ENCODE peak calls at places on chromosome 1, in four cellular contexts. One of them, this sample, is unnamed.

GRCh38 chr1:234775477-234776246 is 165.7 kb upstream of the IRF2BP2 start:
- DNase-seq in putamen: no peak
- DNase-seq in endothelial cell: no peak
- DNase-seq in substantia nigra: no peak
- DNase-seq in this sample: no peak

GRCh38 chr1:107004421-107004820 is 52.1 kb upstream of the PRMT6 start:
- DNase-seq in putamen: no peak
- DNase-seq in endothelial cell: no peak
- DNase-seq in substantia nigra: no peak
- DNase-seq in this sample: no peak

GRCh38 chr1:211420845-211421454 is 71.0 kb downstream of the RD3 start:
- DNase-seq in putamen: no peak
- DNase-seq in endothelial cell: no peak
- DNase-seq in substantia nigra: no peak
- DNase-seq in this sample: no peak

GRCh38 chr1:10528066-10529014 is 53.6 kb downstream of the PEX14 start:
- DNase-seq in putamen: no peak
- DNase-seq in endothelial cell: no peak
- DNase-seq in substantia nigra: no peak
- DNase-seq in this sample: peak

GRCh38 chr1:201506092-201506491 is 831 bp downstream of the CSRP1 start:
- DNase-seq in putamen: no peak
- DNase-seq in endothelial cell: no peak
- DNase-seq in substantia nigra: no peak
- DNase-seq in this sample: no peak

GRCh38 chr1:47317841-47318240 is 3.9 kb upstream of the STIL start:
- DNase-seq in putamen: no peak
- DNase-seq in endothelial cell: no peak
- DNase-seq in substantia nigra: no peak
- DNase-seq in this sample: no peak

GRCh38 chr1:85465099-85465790 is at the start of gene DDAH1:
- DNase-seq in putamen: peak
- DNase-seq in endothelial cell: peak
- DNase-seq in substantia nigra: peak
- DNase-seq in this sample: peak

GRCh38 chr1:4690951-4691675 is 36.7 kb downstream of the AJAP1 start:
- DNase-seq in putamen: no peak
- DNase-seq in endothelial cell: no peak
- DNase-seq in substantia nigra: no peak
- DNase-seq in this sample: no peak

GRCh38 chr1:101105877-101106276 is 80.3 kb upstream of the DPH5 start:
- DNase-seq in putamen: no peak
- DNase-seq in endothelial cell: no peak
- DNase-seq in substantia nigra: no peak
- DNase-seq in this sample: no peak

GRCh38 chr1:56330400-56331026 is 248.8 kb downstream of the PLPP3 start:
- DNase-seq in putamen: no peak
- DNase-seq in endothelial cell: no peak
- DNase-seq in substantia nigra: no peak
- DNase-seq in this sample: no peak

GRCh38 chr1:198669023-198669698 is 30.3 kb downstream of the PTPRC start:
- DNase-seq in putamen: no peak
- DNase-seq in endothelial cell: no peak
- DNase-seq in substantia nigra: no peak
- DNase-seq in this sample: no peak

GRCh38 chr1:32200226-32201010 is at the start of gene CCDC28B:
- DNase-seq in putamen: peak
- DNase-seq in endothelial cell: peak
- DNase-seq in substantia nigra: peak
- DNase-seq in this sample: peak

GRCh38 chr1:37673920-37674319 is 18.4 kb upstream of the CDCA8 start:
- DNase-seq in putamen: no peak
- DNase-seq in endothelial cell: no peak
- DNase-seq in substantia nigra: no peak
- DNase-seq in this sample: no peak

GRCh38 chr1:89939059-89939570 is 55.8 kb upstream of the ZNF326 start:
- DNase-seq in putamen: peak
- DNase-seq in endothelial cell: no peak
- DNase-seq in substantia nigra: peak
- DNase-seq in this sample: no peak

GRCh38 chr1:226607821-226608220 is 59.3 kb downstream of the STUM start:
- DNase-seq in putamen: no peak
- DNase-seq in endothelial cell: no peak
- DNase-seq in substantia nigra: no peak
- DNase-seq in this sample: no peak

GRCh38 chr1:32780005-32780404 is 37.2 kb downstream of the YARS1 start:
- DNase-seq in putamen: no peak
- DNase-seq in endothelial cell: no peak
- DNase-seq in substantia nigra: no peak
- DNase-seq in this sample: no peak

GRCh38 chr1:64309468-64309867 is 106.0 kb downstream of the UBE2U start:
- DNase-seq in putamen: peak
- DNase-seq in endothelial cell: no peak
- DNase-seq in substantia nigra: peak
- DNase-seq in this sample: peak

GRCh38 chr1:116375884-116376733 is 3.1 kb downstream of the ATP1A1 start:
- DNase-seq in putamen: peak
- DNase-seq in endothelial cell: no peak
- DNase-seq in substantia nigra: peak
- DNase-seq in this sample: no peak

GRCh38 chr1:24244519-24245268 is 57.6 kb upstream of the IFNLR1 start:
- DNase-seq in putamen: no peak
- DNase-seq in endothelial cell: no peak
- DNase-seq in substantia nigra: no peak
- DNase-seq in this sample: no peak

GRCh38 chr1:53739109-53739681 is at the start of gene GLIS1:
- DNase-seq in putamen: peak
- DNase-seq in endothelial cell: peak
- DNase-seq in substantia nigra: peak
- DNase-seq in this sample: peak

GRCh38 chr1:1784933-1785332 is 6.7 kb upstream of the NADK start:
- DNase-seq in putamen: no peak
- DNase-seq in endothelial cell: no peak
- DNase-seq in substantia nigra: no peak
- DNase-seq in this sample: no peak

GRCh38 chr1:8821084-8821483 is 3.6 kb upstream of the RERE start:
- DNase-seq in putamen: no peak
- DNase-seq in endothelial cell: no peak
- DNase-seq in substantia nigra: no peak
- DNase-seq in this sample: no peak

GRCh38 chr1:156160744-156161181 is 7.4 kb downstream of the SEMA4A start:
- DNase-seq in putamen: peak
- DNase-seq in endothelial cell: peak
- DNase-seq in substantia nigra: peak
- DNase-seq in this sample: peak

GRCh38 chr1:21451212-21451611 is 11.3 kb downstream of the NBPF3 start:
- DNase-seq in putamen: no peak
- DNase-seq in endothelial cell: no peak
- DNase-seq in substantia nigra: no peak
- DNase-seq in this sample: no peak

GRCh38 chr1:32438136-32438535 is 26.7 kb upstream of the ZBTB8B start:
- DNase-seq in putamen: no peak
- DNase-seq in endothelial cell: no peak
- DNase-seq in substantia nigra: no peak
- DNase-seq in this sample: no peak

GRCh38 chr1:247448107-247448778 is 9.7 kb downstream of the OR2B11 start:
- DNase-seq in putamen: peak
- DNase-seq in endothelial cell: peak
- DNase-seq in substantia nigra: peak
- DNase-seq in this sample: peak

GRCh38 chr1:47771766-47772165 is 225.4 kb downstream of the TRABD2B start:
- DNase-seq in putamen: no peak
- DNase-seq in endothelial cell: no peak
- DNase-seq in substantia nigra: no peak
- DNase-seq in this sample: no peak

GRCh38 chr1:163826500-163826899 is 504.7 kb downstream of the NUF2 start:
- DNase-seq in putamen: no peak
- DNase-seq in endothelial cell: no peak
- DNase-seq in substantia nigra: no peak
- DNase-seq in this sample: no peak

GRCh38 chr1:184755226-184756065 is 788 bp upstream of the EDEM3 start:
- DNase-seq in putamen: peak
- DNase-seq in endothelial cell: no peak
- DNase-seq in substantia nigra: no peak
- DNase-seq in this sample: no peak

GRCh38 chr1:151833172-151833571 is 1.6 kb upstream of the RORC start:
- DNase-seq in putamen: no peak
- DNase-seq in endothelial cell: no peak
- DNase-seq in substantia nigra: no peak
- DNase-seq in this sample: no peak

This sample was measured in retina.